ENCODE peak calls at places on chromosomes 5 and 9, in ten cellular contexts. C is transverse colon, N is lung, J is breast epithelium, K is fibroblast of mammary gland, M is body of pancreas, H is GM23338, Q is astrocyte of the cerebellum, P is esophagus squamous epithelium, T is HL-60. E is an unnamed sample.

GRCh38 chr9:111148390-111148993 is 110.2 kb upstream of the LPAR1 start:
- DNase-seq in P (no peak), J (no peak), C (no peak), T (no peak), M (no peak), H (no peak), N (no peak), Q (no peak), K (peak), E (no peak)

GRCh38 chr9:114049453-114050225 is 28.5 kb downstream of the AMBP start:
- DNase-seq in C (no peak), P (no peak), Q (no peak), N (no peak), H (no peak), K (no peak), T (no peak), J (peak), M (no peak), E (no peak)

GRCh38 chr5:68478306-68479091 is 262.9 kb downstream of the PIK3R1 start:
- DNase-seq in M (no peak), Q (no peak), H (no peak), C (no peak), K (peak), N (no peak), P (no peak), J (no peak), T (no peak), E (no peak)

GRCh38 chr5:156556666-156557401 is 229.9 kb downstream of the SGCD start:
- DNase-seq in K (no peak), C (no peak), N (no peak), H (no peak), J (no peak), P (no peak), Q (no peak), M (no peak), T (no peak), E (no peak)

GRCh38 chr5:177426566-177427210 is at the start of gene GRK6:
- DNase-seq in H (peak), P (no peak), M (peak), J (no peak), N (no peak), T (peak), K (peak), Q (no peak), C (peak), E (no peak)

GRCh38 chr5:69416699-69417098 is 1.8 kb downstream of the MARVELD2 start:
- DNase-seq in K (no peak), P (no peak), T (no peak), N (no peak), M (no peak), J (no peak), H (no peak), Q (no peak), C (no peak), E (no peak)

GRCh38 chr5:150313921-150314716 is 11.4 kb upstream of the ARSI start:
- DNase-seq in J (no peak), Q (no peak), P (no peak), K (no peak), H (no peak), M (no peak), N (no peak), C (no peak), T (no peak), E (no peak)

GRCh38 chr5:180135128-180135955 is 63.8 kb upstream of the RNF130 start:
- DNase-seq in T (peak), J (peak), C (no peak), N (no peak), K (peak), Q (no peak), M (no peak), H (no peak), P (no peak), E (no peak)

GRCh38 chr9:29322240-29322639 is 1749.0 kb upstream of the C9orf72 start:
- DNase-seq in T (no peak), C (no peak), N (no peak), K (peak), J (no peak), M (no peak), P (no peak), H (no peak), Q (no peak), E (no peak)

GRCh38 chr5:52859619-52860018 is 71.9 kb downstream of the ITGA1 start:
- DNase-seq in P (no peak), Q (peak), T (no peak), C (no peak), M (no peak), J (no peak), K (peak), N (no peak), H (no peak), E (peak)

GRCh38 chr9:109098960-109099308 is 20.8 kb downstream of the TMEM245 start:
- DNase-seq in M (no peak), N (no peak), C (no peak), Q (no peak), T (no peak), P (no peak), J (no peak), H (no peak), K (peak), E (no peak)

GRCh38 chr9:38029923-38030638 is 38.9 kb downstream of the SHB start:
- DNase-seq in K (no peak), J (no peak), C (no peak), Q (no peak), P (no peak), H (no peak), N (no peak), T (no peak), M (no peak), E (no peak)

GRCh38 chr5:10663531-10664183 is 97.4 kb downstream of the DAP start:
- DNase-seq in P (no peak), T (no peak), J (no peak), M (peak), C (no peak), N (no peak), H (peak), K (peak), Q (peak), E (no peak)

GRCh38 chr9:71719585-71719984 is 48.7 kb downstream of the CEMIP2 start:
- DNase-seq in N (no peak), P (no peak), H (no peak), T (no peak), J (no peak), Q (peak), K (peak), C (no peak), M (no peak), E (no peak)

GRCh38 chr9:110891760-110892159 is 146.5 kb downstream of the LPAR1 start:
- DNase-seq in Q (no peak), C (no peak), K (peak), P (no peak), J (no peak), H (no peak), M (no peak), T (no peak), N (no peak), E (no peak)

GRCh38 chr5:14665949-14666741 is 1.6 kb downstream of the OTULIN start:
- DNase-seq in C (peak), N (no peak), K (peak), H (peak), M (peak), P (no peak), T (peak), J (no peak), Q (no peak), E (no peak)

GRCh38 chr5:100902406-100903035 is 561 bp downstream of the ST8SIA4 start:
- DNase-seq in K (no peak), P (no peak), M (no peak), J (no peak), C (no peak), Q (no peak), N (no peak), T (peak), H (peak), E (no peak)

GRCh38 chr5:1460054-1460682 is 14.9 kb upstream of the SLC6A3 start:
- DNase-seq in J (no peak), Q (no peak), K (no peak), C (no peak), H (no peak), P (no peak), N (no peak), M (no peak), T (no peak), E (no peak)

GRCh38 chr9:5435912-5436311 is 1.8 kb downstream of the PLGRKT start:
- DNase-seq in C (no peak), J (peak), H (no peak), Q (no peak), N (no peak), T (no peak), M (no peak), K (no peak), P (no peak), E (no peak)

GRCh38 chr9:101081641-101082040 is 53.1 kb downstream of the PLPPR1 start:
- DNase-seq in C (no peak), P (no peak), T (no peak), Q (no peak), H (no peak), J (no peak), N (no peak), M (no peak), K (no peak), E (no peak)

GRCh38 chr5:160188151-160188967 is 40.9 kb upstream of the FABP6 start:
- DNase-seq in H (peak), P (no peak), M (peak), N (peak), C (peak), Q (peak), T (no peak), K (peak), J (no peak), E (peak)

GRCh38 chr9:32524558-32525461 is 1.2 kb downstream of the RIGI start:
- DNase-seq in C (no peak), N (peak), M (peak), P (no peak), K (no peak), H (peak), Q (no peak), J (no peak), T (no peak), E (no peak)

GRCh38 chr9:122446819-122447484 is 30.8 kb downstream of the OR1J1 start:
- DNase-seq in M (no peak), T (no peak), C (no peak), N (no peak), H (no peak), Q (no peak), K (no peak), J (no peak), P (no peak), E (no peak)

GRCh38 chr5:170262061-170262764 is 29.4 kb downstream of the C5orf58 start:
- DNase-seq in C (no peak), H (no peak), K (no peak), Q (no peak), P (no peak), N (no peak), M (no peak), T (no peak), J (no peak), E (no peak)

GRCh38 chr9:106859957-106860715 is 2.8 kb upstream of the ZNF462 start:
- DNase-seq in C (peak), K (no peak), J (peak), Q (no peak), N (peak), T (no peak), H (peak), P (no peak), M (peak), E (no peak)

GRCh38 chr9:121281614-121282291 is 13.8 kb downstream of the GSN start:
- DNase-seq in Q (no peak), T (peak), K (peak), C (peak), H (no peak), N (peak), J (peak), M (peak), P (peak), E (peak)

GRCh38 chr9:130518943-130519772 is 60.2 kb upstream of the FUBP3 start:
- DNase-seq in M (no peak), Q (no peak), H (peak), T (no peak), C (no peak), N (no peak), P (no peak), K (no peak), J (no peak), E (no peak)

GRCh38 chr5:76099756-76100155 is 16.6 kb downstream of the SV2C start:
- DNase-seq in M (no peak), T (no peak), C (no peak), H (no peak), Q (no peak), J (no peak), K (no peak), N (no peak), P (no peak), E (no peak)

GRCh38 chr5:62029303-62029702 is 276.7 kb upstream of the KIF2A start:
- DNase-seq in K (peak), H (no peak), J (no peak), C (no peak), P (no peak), T (no peak), N (no peak), M (no peak), Q (no peak), E (no peak)

DNA sequence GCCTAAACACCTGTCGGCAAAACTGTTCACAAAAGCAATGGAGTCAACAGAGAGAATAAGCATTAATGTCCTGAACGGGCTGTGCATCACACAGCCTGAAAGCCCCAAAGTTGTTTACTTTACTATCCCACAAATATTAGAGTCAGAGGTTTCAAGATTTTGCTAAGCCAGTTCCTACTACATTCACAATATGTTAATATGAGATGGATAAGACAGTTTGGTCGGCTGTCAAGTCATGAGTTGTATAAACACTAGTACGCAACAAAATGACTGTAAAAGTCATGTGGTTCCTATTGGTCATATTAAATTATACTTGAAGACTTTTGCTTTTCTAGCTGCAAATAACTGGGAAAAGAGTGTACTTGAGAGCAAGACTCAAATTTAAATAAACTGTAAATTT is 33.4 kb downstream of the FANCC start:
- DNase-seq in K (peak), J (no peak), P (no peak), Q (no peak), T (no peak), N (no peak), H (no peak), M (no peak), C (no peak), E (no peak)
- H3K4me3 ChIP-seq in K (no peak), J (no peak), P (no peak), Q (no peak), T (no peak), N (no peak), H (no peak), M (no peak), C (no peak), E (no peak)

DNA sequence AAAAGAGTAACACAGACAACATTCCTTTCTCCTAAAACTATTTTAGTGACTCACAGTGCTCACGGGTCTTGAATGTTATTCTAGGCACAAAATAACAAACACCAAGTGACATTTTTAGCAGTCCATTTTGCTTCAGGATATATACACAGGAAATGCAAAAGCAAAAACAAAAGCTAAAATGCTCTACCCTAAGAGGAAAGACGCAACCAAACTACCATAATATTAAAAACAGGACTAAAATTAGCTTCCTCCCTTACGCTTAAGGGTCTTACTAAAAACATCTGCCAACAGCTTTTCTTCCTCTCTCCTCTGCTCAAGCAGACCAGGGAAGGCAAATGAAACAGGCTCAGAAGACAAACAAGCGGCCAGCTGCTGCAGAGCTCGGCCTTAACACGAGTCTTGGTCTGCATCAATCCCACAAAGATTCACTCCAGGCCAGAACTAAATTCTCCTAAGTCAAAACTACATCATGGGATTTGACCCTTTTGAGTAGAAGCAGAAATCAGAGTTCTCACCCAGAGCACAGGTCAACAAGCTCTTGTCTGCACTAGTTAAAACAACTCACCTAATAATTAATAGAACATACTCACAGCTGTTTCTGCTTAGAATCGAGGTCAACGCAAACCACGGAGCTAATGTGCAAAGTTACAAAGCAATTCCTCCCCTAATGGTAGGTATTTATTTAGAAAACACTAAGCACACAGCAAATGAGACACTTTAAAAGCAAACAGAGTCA is 62.3 kb downstream of the RAPGEF1 start:
- DNase-seq in N (no peak), K (peak), P (no peak), Q (no peak), C (peak), J (no peak), H (no peak), M (peak), T (peak), E (peak)
- TF ChIP-seq CTCF in N (no peak), K (no peak), P (no peak), Q (no peak), C (no peak), J (no peak), H (no peak), M (no peak), T (no peak), E (no peak)

DNA sequence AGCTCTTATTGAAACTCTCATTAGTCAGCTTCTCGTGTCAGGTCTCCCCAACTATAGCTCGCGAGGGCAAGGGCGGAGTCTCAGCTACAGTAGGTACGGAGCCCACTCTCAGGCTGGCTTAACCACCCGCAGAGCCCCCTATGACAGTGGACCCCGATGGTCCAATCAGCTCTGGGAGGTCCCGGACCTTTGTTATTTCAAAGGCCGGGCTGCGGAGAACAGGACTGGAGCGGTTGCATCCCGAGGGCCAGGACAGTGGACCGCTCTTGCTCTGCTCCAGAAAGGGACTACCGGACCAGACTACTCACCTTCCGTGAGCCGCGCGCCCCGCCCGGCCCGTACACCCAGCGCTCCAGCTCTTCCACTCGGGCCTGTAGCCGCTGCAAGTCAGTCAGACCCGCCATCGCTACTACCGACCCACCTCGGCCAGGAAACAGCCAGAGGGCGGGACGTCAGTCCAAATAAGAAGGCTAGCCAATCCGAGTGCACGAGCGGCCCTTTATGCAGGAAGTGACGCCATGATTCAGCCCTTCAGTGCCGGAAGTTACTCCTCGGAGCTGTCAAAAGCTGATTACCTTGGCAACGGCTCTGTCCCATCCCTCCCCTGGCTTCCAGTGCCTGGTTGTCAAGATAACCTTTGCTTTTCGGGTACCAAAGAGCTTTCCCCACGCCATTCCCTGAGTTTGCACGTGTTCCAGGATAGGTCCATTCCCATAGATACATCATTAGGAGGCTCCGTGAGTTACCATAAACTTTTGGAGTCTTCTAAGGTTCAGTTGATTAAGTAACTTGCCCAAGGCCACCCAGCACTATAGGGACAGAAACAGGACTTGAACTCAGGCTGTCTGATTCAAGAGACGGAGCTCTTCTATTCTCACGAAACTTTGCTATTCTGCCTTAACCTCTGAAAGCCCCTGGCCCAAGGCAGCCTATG is at the start of gene DCTN3:
- DNase-seq in N (peak), J (peak), Q (peak), P (peak), T (peak), K (peak), M (peak), H (peak), C (peak), E (peak)
- H3K4me3 ChIP-seq in N (peak), J (peak), Q (peak), P (peak), T (peak), K (peak), M (peak), H (peak), C (peak), E (peak)

GRCh38 chr5:126490167-126490937 is 67.1 kb downstream of the GRAMD2B start:
- DNase-seq in J (peak), C (no peak), P (no peak), T (no peak), Q (peak), M (no peak), K (peak), H (peak), N (no peak), E (no peak)
- TF ChIP-seq CTCF in J (no peak), C (no peak), P (no peak), T (no peak), Q (peak), M (no peak), K (peak), H (no peak), N (no peak), E (peak)

GRCh38 chr5:172556971-172557461 is 84.0 kb upstream of the NEURL1B start:
- DNase-seq in Q (no peak), C (peak), P (no peak), M (peak), K (no peak), T (no peak), H (no peak), J (no peak), N (no peak), E (no peak)

GRCh38 chr5:172561151-172561550 is 79.9 kb upstream of the NEURL1B start:
- DNase-seq in T (no peak), J (no peak), K (peak), H (no peak), P (no peak), N (no peak), Q (no peak), C (no peak), M (no peak), E (no peak)

GRCh38 chr5:172559004-172559932 is 81.8 kb upstream of the NEURL1B start:
- DNase-seq in K (peak), J (no peak), Q (peak), T (no peak), N (no peak), P (no peak), M (peak), C (peak), H (no peak), E (peak)

GRCh38 chr5:172556262-172556661 is 84.8 kb upstream of the NEURL1B start:
- DNase-seq in M (no peak), K (no peak), C (no peak), Q (no peak), T (no peak), H (no peak), N (no peak), P (no peak), J (no peak), E (no peak)

GRCh38 chr5:172558076-172558990 is 82.7 kb upstream of the NEURL1B start:
- DNase-seq in Q (no peak), N (no peak), P (no peak), T (no peak), C (no peak), J (no peak), H (no peak), K (no peak), M (no peak), E (no peak)
- H3K4me3 ChIP-seq in Q (no peak), N (no peak), P (peak), T (no peak), C (no peak), J (peak), H (no peak), K (peak), M (no peak), E (no peak)

GRCh38 chr9:16726023-16726422 is 144.4 kb downstream of the BNC2 start:
- DNase-seq in Q (peak), C (no peak), J (no peak), N (no peak), M (no peak), P (no peak), K (peak), T (no peak), H (peak), E (no peak)
- TF ChIP-seq CTCF in Q (no peak), C (no peak), J (no peak), N (no peak), M (no peak), P (no peak), K (peak), T (no peak), H (no peak), E (peak)

E was measured in retinal pigment epithelial cell.